ENCODE peak calls at places on chromosomes 3 and 15, in four cellular contexts. One of them, this sample, is unnamed.
A peak's percentile ranks its signal among the peaks of the same experiment; 100 is the strongest.

GRCh38 chr3:43180027-43180426 is 74.1 kb upstream of the POMGNT2 start:
- DNase-seq in stomach: no peak
- DNase-seq in SK-N-SH: no peak
- DNase-seq in esophagus muscularis mucosa: no peak
- DNase-seq in this sample: no peak

GRCh38 chr3:118938183-118938961 is 96.3 kb downstream of the IGSF11 start:
- DNase-seq in esophagus muscularis mucosa: no peak
- DNase-seq in stomach: no peak
- DNase-seq in SK-N-SH: no peak
- DNase-seq in this sample: no peak

GRCh38 chr3:39065197-39065596 is 13.4 kb downstream of the WDR48 start:
- DNase-seq in stomach: no peak
- DNase-seq in SK-N-SH: peak; percentile 41
- DNase-seq in esophagus muscularis mucosa: no peak
- DNase-seq in this sample: no peak

GRCh38 chr3:47163023-47163989 is 607 bp downstream of the SETD2 start:
- DNase-seq in stomach: peak; percentile 48
- DNase-seq in esophagus muscularis mucosa: no peak
- DNase-seq in SK-N-SH: peak; percentile 80
- DNase-seq in this sample: peak; percentile 14

GRCh38 chr3:66386925-66387650 is 113.7 kb downstream of the LRIG1 start:
- DNase-seq in SK-N-SH: no peak
- DNase-seq in stomach: no peak
- DNase-seq in esophagus muscularis mucosa: no peak
- DNase-seq in this sample: no peak

GRCh38 chr15:51099185-51099584 is 4.5 kb upstream of the TNFAIP8L3 start:
- DNase-seq in stomach: no peak
- DNase-seq in SK-N-SH: no peak
- DNase-seq in esophagus muscularis mucosa: no peak
- DNase-seq in this sample: no peak

GRCh38 chr3:72095521-72095920 is 310.6 kb upstream of the PROK2 start:
- DNase-seq in esophagus muscularis mucosa: no peak
- DNase-seq in SK-N-SH: peak; percentile 77
- DNase-seq in stomach: no peak
- DNase-seq in this sample: no peak

GRCh38 chr3:169008772-169009358 is 654.6 kb downstream of the MECOM start:
- DNase-seq in stomach: no peak
- DNase-seq in SK-N-SH: no peak
- DNase-seq in esophagus muscularis mucosa: no peak
- DNase-seq in this sample: no peak

GRCh38 chr15:88604381-88604951 is 16.7 kb upstream of the AEN start:
- DNase-seq in stomach: no peak
- DNase-seq in esophagus muscularis mucosa: no peak
- DNase-seq in SK-N-SH: peak; percentile 73
- DNase-seq in this sample: no peak
- H3K27ac ChIP-seq in stomach: no peak overlapping the region
- H3K27ac ChIP-seq in esophagus muscularis mucosa: no peak overlapping the region
- H3K27ac ChIP-seq in SK-N-SH: no peak overlapping the region
- H3K27ac ChIP-seq in this sample: no peak overlapping the region

DNA sequence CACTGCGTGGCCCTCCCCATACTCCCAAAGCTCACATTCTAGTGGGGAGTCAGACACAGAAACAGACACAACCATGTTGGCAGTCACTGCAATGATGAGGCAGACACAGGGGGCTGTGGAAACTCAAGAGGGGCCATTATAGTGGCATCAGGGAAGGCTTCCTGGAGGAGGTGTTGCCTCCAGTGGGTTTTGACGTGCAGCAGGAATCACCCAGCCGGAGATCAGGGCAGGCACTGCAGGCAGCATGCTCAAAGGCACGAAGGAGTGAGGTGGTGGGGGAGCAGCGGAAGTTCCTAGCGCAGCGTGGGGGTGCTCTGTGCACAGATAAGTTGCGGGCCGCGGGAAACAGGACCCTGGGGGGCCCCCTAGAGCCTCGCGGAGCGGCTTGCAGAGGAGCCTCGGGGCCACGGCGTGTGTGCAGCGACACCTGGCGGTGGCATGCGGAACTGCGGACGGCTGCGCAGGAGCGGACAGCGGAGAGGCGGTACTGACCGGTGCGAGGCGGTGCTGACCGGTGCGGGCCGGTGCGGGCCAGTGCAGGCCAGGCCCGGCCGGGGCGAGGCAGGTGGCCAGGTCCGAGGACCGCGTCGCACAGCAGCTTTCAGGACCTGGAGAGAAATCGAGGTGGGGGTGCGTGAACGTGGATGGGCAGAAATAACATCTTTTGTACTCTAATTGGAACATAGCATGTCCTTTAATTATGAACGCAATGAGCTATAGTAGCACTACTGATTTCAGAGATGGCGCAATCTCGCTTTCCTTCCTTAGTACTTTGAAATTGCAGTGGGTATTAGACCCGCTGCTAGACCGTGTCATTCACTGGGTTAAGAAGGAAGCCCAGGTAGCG is 101.5 kb downstream of the FBLN2 start:
- DNase-seq in SK-N-SH: peak; percentile 93
- DNase-seq in esophagus muscularis mucosa: peak; percentile 93
- DNase-seq in stomach: peak; percentile 80
- DNase-seq in this sample: peak; percentile 79
- TF ChIP-seq EP300 in SK-N-SH: no peak
- TF ChIP-seq EP300 in esophagus muscularis mucosa: no peak
- TF ChIP-seq EP300 in stomach: no peak
- TF ChIP-seq EP300 in this sample: peak; percentile 77

GRCh38 chr15:71109130-71109529 is 6.1 kb upstream of the THSD4 start:
- DNase-seq in stomach: no peak
- DNase-seq in SK-N-SH: no peak
- DNase-seq in esophagus muscularis mucosa: no peak
- DNase-seq in this sample: no peak
- TF ChIP-seq CTCF in stomach: no peak
- TF ChIP-seq CTCF in SK-N-SH: peak; percentile 50
- TF ChIP-seq CTCF in esophagus muscularis mucosa: no peak
- TF ChIP-seq CTCF in this sample: no peak

GRCh38 chr3:76651784-76652183 is 388.1 kb upstream of the ROBO2 start:
- DNase-seq in esophagus muscularis mucosa: no peak
- DNase-seq in SK-N-SH: no peak
- DNase-seq in stomach: no peak
- DNase-seq in this sample: no peak
- H3K27ac ChIP-seq in esophagus muscularis mucosa: no peak overlapping the region
- H3K27ac ChIP-seq in SK-N-SH: no peak overlapping the region
- H3K27ac ChIP-seq in stomach: no peak overlapping the region
- H3K27ac ChIP-seq in this sample: no peak overlapping the region

GRCh38 chr3:114496874-114497273 is 203.0 kb downstream of the TIGIT start:
- DNase-seq in stomach: no peak
- DNase-seq in SK-N-SH: no peak
- DNase-seq in esophagus muscularis mucosa: no peak
- DNase-seq in this sample: no peak

GRCh38 chr3:114496021-114496434 is 202.2 kb downstream of the TIGIT start:
- DNase-seq in SK-N-SH: no peak
- DNase-seq in esophagus muscularis mucosa: no peak
- DNase-seq in stomach: no peak
- DNase-seq in this sample: no peak

GRCh38 chr3:114499986-114500385 is 206.2 kb downstream of the TIGIT start:
- DNase-seq in stomach: no peak
- DNase-seq in esophagus muscularis mucosa: no peak
- DNase-seq in SK-N-SH: no peak
- DNase-seq in this sample: no peak

GRCh38 chr3:114496466-114496865 is 202.6 kb downstream of the TIGIT start:
- DNase-seq in esophagus muscularis mucosa: no peak
- DNase-seq in stomach: no peak
- DNase-seq in SK-N-SH: no peak
- DNase-seq in this sample: no peak

DNA sequence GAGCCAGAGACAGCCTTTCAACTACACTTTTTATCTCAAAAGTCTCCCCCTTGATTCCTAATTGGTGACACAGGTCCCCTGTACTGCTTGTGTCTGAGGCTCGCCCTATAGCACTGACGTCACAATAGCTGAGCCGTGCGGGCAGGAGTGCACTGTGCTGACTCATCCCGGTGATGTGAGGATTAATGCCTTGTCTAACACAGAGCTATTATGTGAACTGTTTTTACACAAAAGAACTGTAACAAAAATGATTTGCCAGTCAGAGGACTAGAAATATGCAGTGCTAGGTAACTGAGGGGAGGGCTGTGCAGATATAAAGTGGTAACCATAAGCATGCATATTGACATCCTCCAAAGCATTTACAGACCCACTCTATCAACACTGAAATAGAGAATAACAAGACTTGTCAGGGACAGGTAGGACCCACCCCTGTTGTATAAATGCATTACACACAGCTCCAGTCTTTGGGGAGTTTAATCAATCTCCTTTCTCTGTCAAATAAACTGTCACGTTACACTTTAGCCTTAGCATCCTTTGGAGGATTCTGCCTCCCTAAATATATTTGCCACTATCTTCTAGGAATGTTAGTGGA is 205.0 kb downstream of the TIGIT start:
- DNase-seq in SK-N-SH: no peak
- DNase-seq in esophagus muscularis mucosa: no peak
- DNase-seq in stomach: no peak
- DNase-seq in this sample: no peak
- TF ChIP-seq EP300 in SK-N-SH: no peak
- TF ChIP-seq EP300 in esophagus muscularis mucosa: no peak
- TF ChIP-seq EP300 in stomach: no peak
- TF ChIP-seq EP300 in this sample: no peak

GRCh38 chr3:9862391-9863235 is 17.4 kb downstream of the CIDEC start:
- DNase-seq in esophagus muscularis mucosa: no peak
- DNase-seq in SK-N-SH: peak; percentile 53
- DNase-seq in stomach: peak; percentile 66
- DNase-seq in this sample: peak; percentile 20
- TF ChIP-seq CTCF in esophagus muscularis mucosa: peak; percentile 53
- TF ChIP-seq CTCF in SK-N-SH: no peak
- TF ChIP-seq CTCF in stomach: no peak
- TF ChIP-seq CTCF in this sample: peak; percentile 62

This sample was measured in tibial nerve.